ENCODE peak calls at places on chromosome 21, in four cellular contexts. One of them, this sample, is unnamed.

GRCh38 chr21:42651515-42652401 is 1.7 kb upstream of the PDE9A start:
- DNase-seq in mesothelial cell of epicardium: no peak
- DNase-seq in cardiac muscle cell: no peak
- DNase-seq in progenitor cell of endocrine pancreas: no peak
- DNase-seq in this sample: peak

GRCh38 chr21:42349420-42350075 is 1.2 kb downstream of the TFF2 start:
- DNase-seq in mesothelial cell of epicardium: no peak
- DNase-seq in cardiac muscle cell: no peak
- DNase-seq in progenitor cell of endocrine pancreas: no peak
- DNase-seq in this sample: no peak

GRCh38 chr21:40752125-40752524 is 94.8 kb downstream of the DSCAM start:
- DNase-seq in mesothelial cell of epicardium: no peak
- DNase-seq in cardiac muscle cell: peak
- DNase-seq in progenitor cell of endocrine pancreas: no peak
- DNase-seq in this sample: no peak

GRCh38 chr21:41767606-41768370 is 936 bp upstream of the RIPK4 start:
- DNase-seq in mesothelial cell of epicardium: no peak
- DNase-seq in cardiac muscle cell: no peak
- DNase-seq in progenitor cell of endocrine pancreas: no peak
- DNase-seq in this sample: no peak

GRCh38 chr21:26966978-26967913 is at the start of gene ADAMTS5:
- DNase-seq in mesothelial cell of epicardium: peak
- DNase-seq in cardiac muscle cell: peak
- DNase-seq in progenitor cell of endocrine pancreas: peak
- DNase-seq in this sample: peak

GRCh38 chr21:42062543-42063022 is 8.5 kb upstream of the UMODL1 start:
- DNase-seq in mesothelial cell of epicardium: no peak
- DNase-seq in cardiac muscle cell: no peak
- DNase-seq in progenitor cell of endocrine pancreas: no peak
- DNase-seq in this sample: no peak

GRCh38 chr21:28516996-28517592 is 475.6 kb downstream of the LTN1 start:
- DNase-seq in mesothelial cell of epicardium: peak
- DNase-seq in cardiac muscle cell: peak
- DNase-seq in progenitor cell of endocrine pancreas: peak
- DNase-seq in this sample: peak

GRCh38 chr21:28089599-28090421 is 902.9 kb downstream of the LTN1 start:
- DNase-seq in mesothelial cell of epicardium: no peak
- DNase-seq in cardiac muscle cell: no peak
- DNase-seq in progenitor cell of endocrine pancreas: no peak
- DNase-seq in this sample: no peak

GRCh38 chr21:27362249-27362648 is 395.4 kb upstream of the ADAMTS5 start:
- DNase-seq in mesothelial cell of epicardium: no peak
- DNase-seq in cardiac muscle cell: no peak
- DNase-seq in progenitor cell of endocrine pancreas: no peak
- DNase-seq in this sample: no peak

GRCh38 chr21:16419188-16419874 is 689.5 kb downstream of the USP25 start:
- DNase-seq in mesothelial cell of epicardium: peak
- DNase-seq in cardiac muscle cell: peak
- DNase-seq in progenitor cell of endocrine pancreas: no peak
- DNase-seq in this sample: peak

GRCh38 chr21:18899261-18899660 is 495.7 kb upstream of the TMPRSS15 start:
- DNase-seq in mesothelial cell of epicardium: no peak
- DNase-seq in cardiac muscle cell: no peak
- DNase-seq in progenitor cell of endocrine pancreas: no peak
- DNase-seq in this sample: no peak

GRCh38 chr21:27423906-27424595 is 457.2 kb upstream of the ADAMTS5 start:
- DNase-seq in mesothelial cell of epicardium: no peak
- DNase-seq in cardiac muscle cell: no peak
- DNase-seq in progenitor cell of endocrine pancreas: no peak
- DNase-seq in this sample: no peak

GRCh38 chr21:28283652-28284490 is 708.8 kb downstream of the LTN1 start:
- DNase-seq in mesothelial cell of epicardium: no peak
- DNase-seq in cardiac muscle cell: peak
- DNase-seq in progenitor cell of endocrine pancreas: no peak
- DNase-seq in this sample: no peak

GRCh38 chr21:27213328-27213727 is 246.4 kb upstream of the ADAMTS5 start:
- DNase-seq in mesothelial cell of epicardium: no peak
- DNase-seq in cardiac muscle cell: peak
- DNase-seq in progenitor cell of endocrine pancreas: no peak
- DNase-seq in this sample: no peak

GRCh38 chr21:42097860-42098259 is 26.7 kb downstream of the UMODL1 start:
- DNase-seq in mesothelial cell of epicardium: no peak
- DNase-seq in cardiac muscle cell: no peak
- DNase-seq in progenitor cell of endocrine pancreas: no peak
- DNase-seq in this sample: no peak

GRCh38 chr21:19547951-19548635 is 1144.5 kb upstream of the TMPRSS15 start:
- DNase-seq in mesothelial cell of epicardium: no peak
- DNase-seq in cardiac muscle cell: no peak
- DNase-seq in progenitor cell of endocrine pancreas: no peak
- DNase-seq in this sample: no peak

GRCh38 chr21:41620982-41621381 is 113.0 kb upstream of the TMPRSS2 start:
- DNase-seq in mesothelial cell of epicardium: no peak
- DNase-seq in cardiac muscle cell: no peak
- DNase-seq in progenitor cell of endocrine pancreas: no peak
- DNase-seq in this sample: no peak

GRCh38 chr21:42521384-42521783 is 7.7 kb downstream of the SLC37A1 start:
- DNase-seq in mesothelial cell of epicardium: no peak
- DNase-seq in cardiac muscle cell: no peak
- DNase-seq in progenitor cell of endocrine pancreas: no peak
- DNase-seq in this sample: no peak

GRCh38 chr21:43209575-43210453 is 41.0 kb downstream of the CRYAA start:
- DNase-seq in mesothelial cell of epicardium: peak
- DNase-seq in cardiac muscle cell: no peak
- DNase-seq in progenitor cell of endocrine pancreas: peak
- DNase-seq in this sample: no peak

GRCh38 chr21:38249879-38250278 is 6.9 kb upstream of the KCNJ15 start:
- DNase-seq in mesothelial cell of epicardium: no peak
- DNase-seq in cardiac muscle cell: no peak
- DNase-seq in progenitor cell of endocrine pancreas: no peak
- DNase-seq in this sample: no peak

GRCh38 chr21:27643326-27643725 is 676.4 kb upstream of the ADAMTS5 start:
- DNase-seq in mesothelial cell of epicardium: no peak
- DNase-seq in cardiac muscle cell: no peak
- DNase-seq in progenitor cell of endocrine pancreas: no peak
- DNase-seq in this sample: no peak

GRCh38 chr21:39885119-39885848 is 18.0 kb downstream of the PCP4 start:
- DNase-seq in mesothelial cell of epicardium: no peak
- DNase-seq in cardiac muscle cell: peak
- DNase-seq in progenitor cell of endocrine pancreas: no peak
- DNase-seq in this sample: peak

GRCh38 chr21:41429925-41430491 is 4.0 kb downstream of the MX1 start:
- DNase-seq in mesothelial cell of epicardium: no peak
- DNase-seq in cardiac muscle cell: no peak
- DNase-seq in progenitor cell of endocrine pancreas: no peak
- DNase-seq in this sample: no peak

GRCh38 chr21:19236209-19236608 is 832.6 kb upstream of the TMPRSS15 start:
- DNase-seq in mesothelial cell of epicardium: no peak
- DNase-seq in cardiac muscle cell: no peak
- DNase-seq in progenitor cell of endocrine pancreas: no peak
- DNase-seq in this sample: no peak

GRCh38 chr21:27513016-27513415 is 546.1 kb upstream of the ADAMTS5 start:
- DNase-seq in mesothelial cell of epicardium: no peak
- DNase-seq in cardiac muscle cell: no peak
- DNase-seq in progenitor cell of endocrine pancreas: no peak
- DNase-seq in this sample: no peak

GRCh38 chr21:28132713-28133112 is 860.0 kb downstream of the LTN1 start:
- DNase-seq in mesothelial cell of epicardium: no peak
- DNase-seq in cardiac muscle cell: no peak
- DNase-seq in progenitor cell of endocrine pancreas: no peak
- DNase-seq in this sample: no peak

GRCh38 chr21:39385299-39386145 is 36.6 kb upstream of the HMGN1 start:
- DNase-seq in mesothelial cell of epicardium: no peak
- DNase-seq in cardiac muscle cell: no peak
- DNase-seq in progenitor cell of endocrine pancreas: no peak
- DNase-seq in this sample: peak

GRCh38 chr21:39022901-39023693 is 160.2 kb downstream of the PSMG1 start:
- DNase-seq in mesothelial cell of epicardium: no peak
- DNase-seq in cardiac muscle cell: peak
- DNase-seq in progenitor cell of endocrine pancreas: no peak
- DNase-seq in this sample: peak

GRCh38 chr21:40421121-40421520 is 425.8 kb downstream of the DSCAM start:
- DNase-seq in mesothelial cell of epicardium: no peak
- DNase-seq in cardiac muscle cell: no peak
- DNase-seq in progenitor cell of endocrine pancreas: no peak
- DNase-seq in this sample: no peak

GRCh38 chr21:40615503-40616376 is 231.2 kb downstream of the DSCAM start:
- DNase-seq in mesothelial cell of epicardium: no peak
- DNase-seq in cardiac muscle cell: peak
- DNase-seq in progenitor cell of endocrine pancreas: no peak
- DNase-seq in this sample: no peak

GRCh38 chr21:28337319-28337718 is 655.4 kb downstream of the LTN1 start:
- DNase-seq in mesothelial cell of epicardium: no peak
- DNase-seq in cardiac muscle cell: peak
- DNase-seq in progenitor cell of endocrine pancreas: no peak
- DNase-seq in this sample: no peak

GRCh38 chr21:41923641-41924342 is 30.0 kb downstream of the C2CD2 start:
- DNase-seq in mesothelial cell of epicardium: no peak
- DNase-seq in cardiac muscle cell: no peak
- DNase-seq in progenitor cell of endocrine pancreas: no peak
- DNase-seq in this sample: no peak

GRCh38 chr21:41189147-41189538 is 21.2 kb downstream of the BACE2 start:
- DNase-seq in mesothelial cell of epicardium: no peak
- DNase-seq in cardiac muscle cell: no peak
- DNase-seq in progenitor cell of endocrine pancreas: no peak
- DNase-seq in this sample: no peak

GRCh38 chr21:20617130-20617529 is 381.1 kb upstream of the NCAM2 start:
- DNase-seq in mesothelial cell of epicardium: no peak
- DNase-seq in cardiac muscle cell: peak
- DNase-seq in progenitor cell of endocrine pancreas: no peak
- DNase-seq in this sample: no peak

DNA sequence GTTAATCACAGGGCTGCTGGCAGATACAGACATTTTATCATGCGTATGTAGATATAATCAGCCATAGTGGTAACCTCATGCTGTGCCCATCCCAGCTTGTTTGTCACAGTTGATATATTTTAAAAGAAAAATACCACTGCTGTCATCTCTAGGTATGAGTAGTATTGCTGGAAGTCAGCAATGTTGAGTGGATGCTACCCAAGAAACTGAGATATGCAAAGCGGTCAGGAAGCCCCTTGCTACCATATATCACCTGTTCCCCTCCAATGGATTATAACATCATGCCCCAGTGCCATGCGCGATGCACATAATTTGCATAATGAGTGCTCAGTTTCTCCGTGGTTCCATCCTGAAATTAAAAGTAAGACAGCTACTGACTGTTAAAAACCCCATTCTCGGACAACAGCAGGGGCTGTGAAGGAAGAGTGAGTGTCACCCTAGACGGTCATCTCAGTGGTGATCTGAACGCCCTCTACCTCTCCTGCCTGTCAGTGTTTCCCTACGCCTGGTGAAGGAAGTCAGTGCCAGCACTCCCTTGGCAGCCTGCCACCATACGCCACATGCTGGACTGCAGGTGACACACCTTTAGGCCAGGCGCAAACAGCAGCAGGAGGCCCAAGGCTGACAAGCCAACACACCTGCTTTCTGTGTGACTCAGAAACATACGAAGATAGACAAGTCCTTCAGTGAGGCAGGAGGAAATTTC is 2.7 kb downstream of the IL10RB start:
- DNase-seq in mesothelial cell of epicardium: no peak
- DNase-seq in cardiac muscle cell: no peak
- DNase-seq in progenitor cell of endocrine pancreas: no peak
- DNase-seq in this sample: no peak
- TF ChIP-seq CTCF in mesothelial cell of epicardium: no peak
- TF ChIP-seq CTCF in cardiac muscle cell: no peak
- TF ChIP-seq CTCF in progenitor cell of endocrine pancreas: no peak
- TF ChIP-seq CTCF in this sample: no peak

DNA sequence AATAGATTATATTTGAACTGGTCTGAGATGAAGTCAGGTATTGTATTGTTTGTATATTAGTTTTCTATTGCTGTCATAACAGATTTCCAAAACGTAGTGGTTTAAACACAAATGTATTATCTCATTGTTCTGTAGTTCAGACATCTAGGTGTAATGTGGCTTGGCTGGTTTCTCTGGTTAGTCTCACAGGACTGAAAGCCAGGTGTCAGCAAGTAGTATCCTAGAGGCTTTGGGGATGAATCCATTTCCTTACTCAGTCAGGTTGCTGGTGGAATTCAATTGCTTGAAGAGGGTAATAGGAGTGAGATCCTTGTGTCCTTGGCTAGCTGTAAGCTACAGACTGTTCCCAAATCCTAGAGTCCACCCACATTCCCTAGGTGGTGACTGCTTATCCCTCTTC is 675.8 kb downstream of the NCAM2 start:
- DNase-seq in mesothelial cell of epicardium: no peak
- DNase-seq in cardiac muscle cell: no peak
- DNase-seq in progenitor cell of endocrine pancreas: no peak
- DNase-seq in this sample: no peak
- TF ChIP-seq CTCF in mesothelial cell of epicardium: no peak
- TF ChIP-seq CTCF in cardiac muscle cell: no peak
- TF ChIP-seq CTCF in progenitor cell of endocrine pancreas: no peak
- TF ChIP-seq CTCF in this sample: no peak

GRCh38 chr21:35441868-35442582 is 392.9 kb upstream of the RUNX1 start:
- DNase-seq in mesothelial cell of epicardium: no peak
- DNase-seq in cardiac muscle cell: no peak
- DNase-seq in progenitor cell of endocrine pancreas: no peak
- DNase-seq in this sample: no peak
- TF ChIP-seq CTCF in mesothelial cell of epicardium: no peak
- TF ChIP-seq CTCF in cardiac muscle cell: peak
- TF ChIP-seq CTCF in progenitor cell of endocrine pancreas: no peak
- TF ChIP-seq CTCF in this sample: no peak

GRCh38 chr21:46157987-46158451 is 2.6 kb upstream of the FTCD start:
- DNase-seq in mesothelial cell of epicardium: no peak
- DNase-seq in cardiac muscle cell: no peak
- DNase-seq in progenitor cell of endocrine pancreas: no peak
- DNase-seq in this sample: no peak

GRCh38 chr21:46156378-46156645 is 933 bp upstream of the FTCD start:
- DNase-seq in mesothelial cell of epicardium: no peak
- DNase-seq in cardiac muscle cell: no peak
- DNase-seq in progenitor cell of endocrine pancreas: no peak
- DNase-seq in this sample: no peak

GRCh38 chr21:46156678-46157077 is 1.3 kb upstream of the FTCD start:
- DNase-seq in mesothelial cell of epicardium: no peak
- DNase-seq in cardiac muscle cell: no peak
- DNase-seq in progenitor cell of endocrine pancreas: no peak
- DNase-seq in this sample: peak

GRCh38 chr21:46158666-46159300 is 3.4 kb upstream of the FTCD start:
- DNase-seq in mesothelial cell of epicardium: no peak
- DNase-seq in cardiac muscle cell: no peak
- DNase-seq in progenitor cell of endocrine pancreas: no peak
- DNase-seq in this sample: no peak

DNA sequence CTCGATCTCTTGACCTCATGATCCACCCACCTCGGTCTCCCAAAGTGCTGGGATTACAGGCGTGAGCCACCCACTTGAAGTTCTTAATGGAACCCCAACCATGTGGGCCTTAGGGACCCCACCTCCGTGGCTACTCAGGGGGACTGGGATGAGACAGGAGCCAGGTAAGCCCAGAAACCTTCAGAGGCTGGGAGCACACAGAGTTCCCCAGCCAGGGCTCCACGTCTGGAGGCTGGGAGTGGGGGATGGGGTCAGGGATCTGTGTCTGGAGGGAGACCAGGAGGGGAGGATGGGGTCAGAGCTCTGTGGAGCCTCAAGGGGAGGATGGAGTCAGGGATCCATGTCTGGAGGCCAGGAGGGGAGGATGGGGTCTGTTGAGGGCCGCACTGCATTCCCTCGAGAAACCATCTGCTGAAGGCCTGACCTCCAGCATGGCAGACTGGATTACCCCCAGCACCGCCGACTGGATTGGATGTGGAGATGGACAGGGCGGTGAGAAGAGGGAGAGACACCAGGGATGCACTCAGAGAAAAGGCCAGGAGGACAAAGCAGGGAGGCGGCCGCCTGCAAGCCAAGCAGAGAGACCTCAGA is 2.1 kb upstream of the FTCD start:
- DNase-seq in mesothelial cell of epicardium: no peak
- DNase-seq in cardiac muscle cell: no peak
- DNase-seq in progenitor cell of endocrine pancreas: no peak
- DNase-seq in this sample: no peak
- TF ChIP-seq CTCF in mesothelial cell of epicardium: no peak
- TF ChIP-seq CTCF in cardiac muscle cell: no peak
- TF ChIP-seq CTCF in progenitor cell of endocrine pancreas: no peak
- TF ChIP-seq CTCF in this sample: no peak

This sample was measured in glutamatergic neuron.